ENCODE peak calls at places on chromosome 12, in ten cellular contexts. R is NCI-H1694; E is NCI-H774; O is CD8-positive, alpha-beta memory T cell; C is mucosa of gallbladder; I is GOT3; M is NCI-H1092; V is NCI-H2081 treated with DMSO at 0.1 percent for 48 hours; X is fibroblast of lung; B is NCI-H1417. K is an unnamed sample.

GRCh38 chr12:8914716-8915526 is 612 bp downstream of the PHC1 start:
- DNase-seq in M (peak), R (peak), I (no peak), E (peak), C (peak), O (peak), B (peak), V (no peak), X (peak), K (peak)

GRCh38 chr12:58919271-58920101 is 818 bp downstream of the LRIG3 start:
- DNase-seq in V (no peak), I (no peak), X (peak), E (peak), R (peak), B (peak), C (no peak), O (no peak), M (no peak), K (peak)

GRCh38 chr12:121795029-121795977 is 1.8 kb upstream of the RHOF start:
- DNase-seq in B (peak), V (no peak), E (peak), I (peak), M (peak), C (peak), R (peak), O (peak), X (peak), K (no peak)

GRCh38 chr12:71426030-71426570 is 13.5 kb upstream of the LGR5 start:
- DNase-seq in C (no peak), R (no peak), I (no peak), V (no peak), B (no peak), M (no peak), E (no peak), X (no peak), O (no peak), K (no peak)

GRCh38 chr12:109053382-109054123 is 1.2 kb downstream of the USP30 start:
- DNase-seq in B (no peak), E (no peak), I (no peak), M (no peak), V (no peak), C (no peak), O (no peak), X (no peak), R (no peak), K (no peak)

GRCh38 chr12:66290716-66291200 is 11.5 kb upstream of the HELB start:
- DNase-seq in M (no peak), C (no peak), V (no peak), B (no peak), R (no peak), O (no peak), I (no peak), X (no peak), E (no peak), K (no peak)

GRCh38 chr12:108799528-108800243 is 57.7 kb downstream of the SSH1 start:
- DNase-seq in X (no peak), M (no peak), B (no peak), I (no peak), O (no peak), R (no peak), V (no peak), C (no peak), E (no peak), K (no peak)

GRCh38 chr12:100927825-100928224 is 133.2 kb downstream of the ANO4 start:
- DNase-seq in B (no peak), V (no peak), M (no peak), I (no peak), R (no peak), O (no peak), E (no peak), C (no peak), X (peak), K (peak)

GRCh38 chr12:111780166-111780565 is 13.4 kb downstream of the ALDH2 start:
- DNase-seq in I (no peak), V (no peak), M (no peak), C (no peak), X (no peak), B (no peak), E (no peak), O (no peak), R (no peak), K (no peak)

GRCh38 chr12:91854725-91855124 is 290.9 kb downstream of the BTG1 start:
- DNase-seq in M (no peak), R (no peak), C (no peak), E (no peak), O (no peak), I (no peak), V (no peak), X (no peak), B (no peak), K (no peak)

GRCh38 chr12:116739381-116739887 is 1.3 kb downstream of the RNFT2 start:
- DNase-seq in O (no peak), B (no peak), R (no peak), E (no peak), V (no peak), X (no peak), M (no peak), I (no peak), C (no peak), K (no peak)

GRCh38 chr12:77225373-77225772 is 160.0 kb upstream of the E2F7 start:
- DNase-seq in X (no peak), B (no peak), V (no peak), M (no peak), O (no peak), C (peak), I (no peak), E (no peak), R (no peak), K (no peak)

GRCh38 chr12:116138380-116138779 is 139.1 kb downstream of the MED13L start:
- DNase-seq in B (no peak), O (no peak), V (no peak), R (no peak), X (peak), C (no peak), E (no peak), I (no peak), M (no peak), K (peak)

GRCh38 chr12:112236786-112237185 is 111.4 kb downstream of the TRAFD1 start:
- DNase-seq in I (no peak), O (no peak), E (no peak), M (no peak), C (no peak), V (no peak), B (no peak), X (no peak), R (no peak), K (no peak)

GRCh38 chr12:12511021-12511783 is 51.5 kb downstream of the DUSP16 start:
- DNase-seq in O (no peak), M (no peak), B (no peak), V (no peak), R (no peak), E (no peak), C (no peak), I (no peak), X (peak), K (peak)

GRCh38 chr12:95336387-95337067 is 118.9 kb downstream of the VEZT start:
- DNase-seq in V (peak), B (peak), C (peak), E (peak), I (no peak), R (peak), O (no peak), X (peak), M (peak), K (peak)

GRCh38 chr12:77167801-77168200 is 102.4 kb upstream of the E2F7 start:
- DNase-seq in M (no peak), I (no peak), X (peak), C (no peak), B (no peak), R (no peak), O (no peak), E (no peak), V (no peak), K (peak)

GRCh38 chr12:69254046-69254445 is 14.7 kb downstream of the CPSF6 start:
- DNase-seq in I (no peak), C (no peak), R (peak), B (peak), M (no peak), X (peak), V (no peak), E (peak), O (no peak), K (peak)

GRCh38 chr12:122656298-122656697 is 46.9 kb downstream of the HCAR2 start:
- DNase-seq in M (no peak), R (no peak), O (no peak), E (no peak), X (no peak), B (no peak), I (no peak), V (no peak), C (no peak), K (no peak)

K was measured in astrocyte.